ENCODE peak calls at places on chromosomes 16 and 17, in four cellular contexts. E, G, O and K are unnamed samples.

GRCh38 chr17:69434164-69434579 is 19.7 kb downstream of the MAP2K6 start:
- DNase-seq in E (no peak), G (no peak), O (peak), K (no peak)

GRCh38 chr16:67571464-67571863 is 9.1 kb downstream of the CTCF start:
- DNase-seq in E (no peak), G (no peak), O (peak), K (no peak)

GRCh38 chr17:45428954-45429337 is 3.7 kb downstream of the ARHGAP27 start:
- DNase-seq in E (no peak), G (no peak), O (no peak), K (no peak)

GRCh38 chr16:57801098-57801855 is 1.0 kb downstream of the KIFC3 start:
- DNase-seq in E (no peak), G (no peak), O (no peak), K (no peak)

GRCh38 chr17:7651959-7652658 is 1.4 kb downstream of the ATP1B2 start:
- DNase-seq in E (no peak), G (no peak), O (no peak), K (no peak)

GRCh38 chr16:2977440-2977839 is 2.8 kb downstream of the PKMYT1 start:
- DNase-seq in E (no peak), G (no peak), O (no peak), K (no peak)

GRCh38 chr17:17691468-17692263 is 10.4 kb downstream of the RAI1 start:
- DNase-seq in E (no peak), G (no peak), O (no peak), K (peak)

GRCh38 chr17:51814521-51814920 is 344.0 kb downstream of the CA10 start:
- DNase-seq in E (no peak), G (no peak), O (no peak), K (no peak)

GRCh38 chr16:12754824-12755543 is 48.7 kb downstream of the CPPED1 start:
- DNase-seq in E (no peak), G (no peak), O (no peak), K (no peak)

GRCh38 chr17:75059369-75060345 is 12.6 kb downstream of the KCTD2 start:
- DNase-seq in E (no peak), G (no peak), O (no peak), K (no peak)

GRCh38 chr17:37570527-37571093 is 38.6 kb downstream of the SYNRG start:
- DNase-seq in E (no peak), G (no peak), O (no peak), K (peak)

GRCh38 chr16:15487336-15488284 is 53.2 kb downstream of the BMERB1 start:
- DNase-seq in E (no peak), G (no peak), O (no peak), K (peak)

DNA sequence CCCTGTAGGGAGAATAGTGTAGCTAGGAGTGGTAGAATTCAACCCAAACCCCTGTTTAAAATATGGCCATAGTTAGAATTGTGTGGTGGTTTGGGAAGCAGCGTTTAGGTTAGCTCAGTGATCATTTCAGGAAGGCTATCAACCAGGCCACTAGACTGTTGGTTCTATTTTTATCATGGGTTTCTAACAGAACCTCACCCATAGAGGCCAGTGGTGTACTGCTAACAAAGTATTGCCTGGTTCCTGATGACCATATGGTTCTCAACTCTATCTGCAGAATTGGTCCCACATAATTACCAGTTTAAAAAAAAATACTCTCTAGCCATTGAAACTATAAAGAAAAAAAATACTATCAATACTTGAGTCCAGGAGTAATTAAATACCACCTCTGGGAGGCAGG is 70.5 kb upstream of the RASL10B start:
- DNase-seq in E (no peak), G (no peak), O (no peak), K (no peak)
- TF ChIP-seq CTCF in E (no peak), G (no peak), O (no peak), K (no peak)

DNA sequence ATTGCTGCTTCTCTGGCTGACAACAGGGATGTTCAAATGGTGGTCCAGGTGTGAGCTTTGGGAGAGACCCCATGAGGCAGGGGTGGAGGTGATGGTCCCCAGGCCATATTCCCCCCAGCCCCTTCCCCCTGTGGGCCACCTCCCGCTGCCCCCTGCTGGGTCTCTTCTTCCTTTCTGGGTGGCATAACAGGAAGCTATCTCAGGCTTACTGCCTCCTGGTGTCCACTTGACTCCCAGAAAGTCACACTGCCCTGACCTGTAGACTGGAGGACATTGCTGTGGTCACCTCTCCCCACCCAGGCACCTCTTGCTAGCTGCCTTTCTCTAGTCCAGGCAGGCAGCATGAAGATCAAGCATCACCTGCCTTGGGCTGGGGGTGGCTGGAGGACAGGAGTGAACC is 46.4 kb upstream of the PLCG2 start:
- DNase-seq in E (no peak), G (no peak), O (no peak), K (no peak)
- TF ChIP-seq CTCF in E (no peak), G (no peak), O (no peak), K (no peak)

GRCh38 chr16:78007121-78007520 is 15.2 kb upstream of the CLEC3A start:
- DNase-seq in E (no peak), G (no peak), O (no peak), K (no peak)

GRCh38 chr16:78002915-78003538 is 19.3 kb upstream of the CLEC3A start:
- DNase-seq in E (peak), G (peak), O (peak), K (peak)

GRCh38 chr16:78004501-78004900 is 17.8 kb upstream of the CLEC3A start:
- DNase-seq in E (no peak), G (no peak), O (no peak), K (no peak)

DNA sequence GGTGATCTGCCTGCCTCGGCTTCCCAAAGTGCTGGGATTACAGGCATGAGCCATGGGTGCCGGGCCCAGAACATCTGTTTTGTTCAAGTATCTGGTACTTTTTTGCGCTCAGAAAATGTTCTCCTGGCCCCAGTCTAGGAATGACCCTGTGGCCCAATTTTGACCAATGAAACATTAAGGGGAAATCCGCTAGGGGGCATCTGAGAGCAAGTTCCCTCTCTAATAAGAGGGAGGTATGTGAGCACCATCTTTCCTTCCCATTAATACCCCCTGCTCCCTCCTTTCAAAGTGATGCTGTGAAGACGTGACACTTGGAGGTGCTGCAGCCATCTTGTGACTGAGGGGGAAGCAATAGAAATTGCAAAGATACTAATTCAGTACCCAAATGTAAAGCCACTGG is 16.5 kb upstream of the CLEC3A start:
- DNase-seq in E (no peak), G (no peak), O (no peak), K (peak)
- TF ChIP-seq CTCF in E (peak), G (no peak), O (no peak), K (peak)

GRCh38 chr16:78227855-78228254 is 128.4 kb downstream of the WWOX start:
- DNase-seq in E (no peak), G (no peak), O (no peak), K (no peak)
- TF ChIP-seq CTCF in E (peak), G (no peak), O (peak), K (no peak)

GRCh38 chr17:58278661-58279015 is 2.1 kb downstream of the MPO start:
- DNase-seq in E (no peak), G (no peak), O (no peak), K (no peak)

GRCh38 chr17:58277726-58278595 is 2.8 kb downstream of the MPO start:
- DNase-seq in E (no peak), G (no peak), O (no peak), K (no peak)

GRCh38 chr17:58275417-58275816 is 5.3 kb downstream of the MPO start:
- DNase-seq in E (no peak), G (no peak), O (no peak), K (no peak)

GRCh38 chr17:58276423-58276822 is 4.3 kb downstream of the MPO start:
- DNase-seq in E (no peak), G (no peak), O (no peak), K (no peak)

GRCh38 chr17:58277107-58277506 is 3.6 kb downstream of the MPO start:
- DNase-seq in E (no peak), G (no peak), O (no peak), K (peak)
- TF ChIP-seq CTCF in E (peak), G (no peak), O (peak), K (peak)

GRCh38 chr17:57957120-57957850 is 2.1 kb upstream of the CUEDC1 start:
- DNase-seq in E (no peak), G (no peak), O (no peak), K (no peak)

GRCh38 chr17:57954421-57955182 is 610 bp downstream of the CUEDC1 start:
- DNase-seq in E (no peak), G (no peak), O (no peak), K (no peak)

GRCh38 chr17:57956311-57957119 is 1.3 kb upstream of the CUEDC1 start:
- DNase-seq in E (no peak), G (no peak), O (no peak), K (peak)

GRCh38 chr17:57953703-57954420 is 1.4 kb downstream of the CUEDC1 start:
- DNase-seq in E (no peak), G (no peak), O (no peak), K (no peak)

GRCh38 chr17:57955183-57955952 is at the start of gene CUEDC1:
- DNase-seq in E (peak), G (no peak), O (no peak), K (peak)
- TF ChIP-seq CTCF in E (peak), G (peak), O (no peak), K (peak)

GRCh38 chr16:21599994-21600773 is 807 bp downstream of the METTL9 start:
- DNase-seq in E (no peak), G (no peak), O (no peak), K (peak)
- TF ChIP-seq CTCF in E (no peak), G (no peak), O (no peak), K (no peak)

DNA sequence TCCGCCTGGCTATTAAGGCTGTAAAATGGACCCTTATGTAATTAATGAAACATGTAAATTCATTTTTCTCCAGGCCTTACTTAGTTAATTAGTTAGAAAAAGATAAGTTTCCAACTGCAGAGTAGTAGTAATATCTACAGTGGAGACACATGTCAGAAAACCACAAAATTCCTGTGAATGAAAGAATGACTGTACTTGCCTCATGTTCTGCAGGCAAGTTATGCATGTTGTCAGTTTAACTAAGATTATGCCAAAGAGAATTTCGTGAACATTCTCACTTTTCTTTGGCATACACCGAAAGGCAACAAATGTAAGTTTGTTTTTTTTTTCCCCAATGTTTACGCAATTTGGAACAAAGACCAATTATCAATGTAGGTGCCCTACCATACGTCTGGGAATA is 16.8 kb upstream of the CCL1 start:
- DNase-seq in E (no peak), G (no peak), O (no peak), K (no peak)
- TF ChIP-seq CTCF in E (no peak), G (no peak), O (no peak), K (no peak)

GRCh38 chr17:5785867-5786509 is 201.7 kb upstream of the NLRP1 start:
- DNase-seq in E (no peak), G (no peak), O (no peak), K (no peak)
- TF ChIP-seq CTCF in E (no peak), G (no peak), O (no peak), K (no peak)

DNA sequence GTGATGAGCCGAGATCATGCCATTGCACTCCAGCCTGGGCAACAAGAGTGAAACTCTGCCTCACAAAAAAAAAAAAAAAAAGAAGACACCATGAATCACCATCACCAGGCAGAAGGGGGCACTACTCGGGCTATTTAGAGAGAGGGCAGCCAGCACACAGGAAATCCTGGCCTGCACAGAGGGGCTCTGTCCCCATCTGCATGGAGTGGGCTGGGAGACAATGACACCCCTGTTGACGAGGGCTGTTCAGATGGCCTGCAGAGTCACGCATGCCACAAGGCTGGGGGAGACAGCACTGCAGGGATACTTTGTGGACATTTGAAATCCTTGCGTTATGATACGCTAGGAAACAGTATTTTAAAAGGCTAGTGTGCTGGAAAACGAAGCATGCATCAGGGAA is 48.3 kb downstream of the CUEDC1 start:
- DNase-seq in E (no peak), G (no peak), O (no peak), K (peak)
- TF ChIP-seq CTCF in E (peak), G (no peak), O (peak), K (no peak)